ENCODE peak calls at places on chromosomes 1 and 21, in four cellular contexts. H is stimulated activated CD4-positive, alpha-beta T cell treated with anti-CD3 and anti-CD28 coated beads, TNF-alpha, amount 100 ng/mL, for 24 hours; B is H9; A is lung. Y is an unnamed sample.

GRCh38 chr1:168452329-168452728 is 91.5 kb downstream of the XCL2 start:
- DNase-seq in H (no peak), B (no peak), A (no peak), Y (no peak)

GRCh38 chr1:227697321-227697864 is 37.7 kb downstream of the JMJD4 start:
- DNase-seq in H (no peak), B (no peak), A (no peak), Y (no peak)

GRCh38 chr1:218666263-218666662 is 321.1 kb downstream of the TGFB2 start:
- DNase-seq in H (no peak), B (no peak), A (no peak), Y (no peak)

GRCh38 chr1:209797978-209798639 is 7.8 kb downstream of the IRF6 start:
- DNase-seq in H (no peak), B (peak), A (no peak), Y (peak)

GRCh38 chr1:2322065-2322571 is 69.2 kb downstream of the MORN1 start:
- DNase-seq in H (no peak), B (peak), A (peak), Y (peak)

GRCh38 chr1:7296968-7297367 is 474.1 kb upstream of the VAMP3 start:
- DNase-seq in H (no peak), B (no peak), A (peak), Y (no peak)

GRCh38 chr21:33441489-33442477 is 38.0 kb downstream of the TMEM50B start:
- DNase-seq in H (no peak), B (no peak), A (peak), Y (peak)

GRCh38 chr1:228465571-228466146 is 21.5 kb upstream of the RNF187 start:
- DNase-seq in H (no peak), B (no peak), A (no peak), Y (peak)

GRCh38 chr1:179973198-179974114 is 18.8 kb downstream of the CEP350 start:
- DNase-seq in H (no peak), B (no peak), A (no peak), Y (peak)

GRCh38 chr1:66944330-66945274 is 19.8 kb downstream of the MIER1 start:
- DNase-seq in H (no peak), B (no peak), A (no peak), Y (no peak)

GRCh38 chr1:214123061-214123784 is 135.4 kb downstream of the PROX1 start:
- DNase-seq in H (no peak), B (peak), A (peak), Y (peak)

GRCh38 chr1:89906088-89906487 is 85.3 kb downstream of the LRRC8D start:
- DNase-seq in H (no peak), B (no peak), A (no peak), Y (peak)

GRCh38 chr21:19992540-19992939 is 1005.7 kb upstream of the NCAM2 start:
- DNase-seq in H (no peak), B (no peak), A (no peak), Y (no peak)

GRCh38 chr1:114455102-114455785 is 55.8 kb downstream of the TRIM33 start:
- DNase-seq in H (no peak), B (no peak), A (no peak), Y (no peak)

GRCh38 chr21:33854604-33855003 is 61.0 kb downstream of the ATP5PO start:
- DNase-seq in H (no peak), B (no peak), A (no peak), Y (peak)

GRCh38 chr1:30047576-30047975 is 675.8 kb downstream of the MATN1 start:
- DNase-seq in H (no peak), B (peak), A (no peak), Y (no peak)

GRCh38 chr1:222288056-222288455 is 259.8 kb downstream of the HHIPL2 start:
- DNase-seq in H (no peak), B (no peak), A (no peak), Y (peak)

GRCh38 chr1:21764615-21765423 is 18.1 kb downstream of the USP48 start:
- DNase-seq in H (no peak), B (no peak), A (peak), Y (peak)

GRCh38 chr1:204296431-204296988 is 63.2 kb downstream of the PLEKHA6 start:
- DNase-seq in H (no peak), B (no peak), A (no peak), Y (no peak)

GRCh38 chr1:70196333-70196732 is 9.0 kb downstream of the LRRC40 start:
- DNase-seq in H (no peak), B (no peak), A (no peak), Y (no peak)

GRCh38 chr1:109277434-109278204 is 5.3 kb downstream of the PSRC1 start:
- DNase-seq in H (peak), B (peak), A (peak), Y (peak)

GRCh38 chr21:36860736-36861594 is 105.5 kb downstream of the HLCS start:
- DNase-seq in H (no peak), B (no peak), A (peak), Y (peak)